ENCODE peak calls at places on chromosomes 12 and 14, in six cellular contexts. P is astrocyte, T is dorsolateral prefrontal cortex, F is transverse colon, U is small intestine, S is uterus. G is an unnamed sample.

GRCh38 chr12:120363274-120363855 is 5.6 kb downstream of the MSI1 start:
- DNase-seq in T (no peak), U (no peak), P (no peak), F (no peak), S (no peak), G (no peak)

GRCh38 chr12:119840617-119841016 is 36.5 kb downstream of the CIT start:
- DNase-seq in P (no peak), S (no peak), U (no peak), T (no peak), F (no peak), G (no peak)

GRCh38 chr12:112464605-112465004 is 45.9 kb downstream of the PTPN11 start:
- DNase-seq in F (no peak), P (no peak), T (no peak), S (no peak), U (no peak), G (no peak)

GRCh38 chr12:122513660-122514059 is 12.9 kb upstream of the ZCCHC8 start:
- DNase-seq in U (no peak), F (no peak), T (no peak), P (no peak), S (no peak), G (no peak)

GRCh38 chr14:22980672-22981089 is 1.7 kb downstream of the AJUBA start:
- DNase-seq in U (peak), T (no peak), F (peak), P (no peak), S (peak), G (no peak)

GRCh38 chr14:68535404-68536024 is 257.4 kb downstream of the ZFP36L1 start:
- DNase-seq in S (no peak), U (no peak), P (peak), T (no peak), F (no peak), G (no peak)

GRCh38 chr12:100666588-100666987 is 93.1 kb downstream of the GAS2L3 start:
- DNase-seq in S (no peak), P (no peak), F (no peak), U (no peak), T (no peak), G (no peak)

GRCh38 chr14:60101801-60102200 is 10.1 kb downstream of the PCNX4 start:
- DNase-seq in F (no peak), P (peak), S (no peak), T (no peak), U (no peak), G (no peak)

GRCh38 chr12:68538722-68539614 is 71.7 kb upstream of the RAP1B start:
- DNase-seq in F (peak), U (peak), T (no peak), S (peak), P (peak), G (peak)

GRCh38 chr12:70094467-70094866 is 148.8 kb upstream of the CNOT2 start:
- DNase-seq in P (no peak), S (no peak), U (no peak), T (no peak), F (no peak), G (no peak)

GRCh38 chr12:1934831-1935230 is 16.4 kb upstream of the CACNA2D4 start:
- DNase-seq in P (no peak), T (no peak), U (no peak), S (no peak), F (no peak), G (no peak)

GRCh38 chr12:24615967-24616411 is 332.9 kb downstream of the BCAT1 start:
- DNase-seq in F (no peak), U (no peak), T (no peak), S (no peak), P (peak), G (no peak)

GRCh38 chr12:128026696-128027574 is 240.0 kb upstream of the TMEM132C start:
- DNase-seq in S (no peak), T (no peak), F (peak), U (no peak), P (no peak), G (no peak)

GRCh38 chr12:95701275-95701674 is 89.3 kb downstream of the NTN4 start:
- DNase-seq in F (no peak), U (no peak), T (no peak), P (peak), S (no peak), G (no peak)

GRCh38 chr14:100126401-100126800 is 33.0 kb downstream of the DEGS2 start:
- DNase-seq in F (no peak), P (no peak), S (no peak), U (no peak), T (no peak), G (no peak)

GRCh38 chr14:26694521-26694920 is 96.7 kb upstream of the NOVA1 start:
- DNase-seq in U (no peak), S (no peak), P (no peak), T (no peak), F (no peak), G (no peak)

GRCh38 chr12:77120156-77120555 is 54.8 kb upstream of the E2F7 start:
- DNase-seq in S (no peak), T (no peak), P (peak), U (no peak), F (no peak), G (no peak)

GRCh38 chr14:33717866-33718265 is 233.0 kb downstream of the EGLN3 start:
- DNase-seq in U (no peak), P (no peak), F (no peak), T (no peak), S (no peak), G (no peak)

GRCh38 chr12:48988030-48988649 is 10.0 kb downstream of the WNT1 start:
- DNase-seq in P (no peak), S (no peak), T (peak), F (peak), U (peak), G (peak)

GRCh38 chr14:57293851-57294837 is 25.4 kb downstream of the AP5M1 start:
- DNase-seq in T (no peak), U (no peak), F (no peak), S (no peak), P (peak), G (no peak)

GRCh38 chr12:79317184-79317847 is 373.4 kb downstream of the PAWR start:
- DNase-seq in P (no peak), S (no peak), F (no peak), T (no peak), U (no peak), G (no peak)
- H3K27ac ChIP-seq in P (no peak), S (no peak), F (no peak), T (no peak), U (no peak), G (no peak)

GRCh38 chr12:56160160-56160763 is 2.1 kb downstream of the MYL6 start:
- DNase-seq in T (no peak), U (peak), F (peak), S (no peak), P (no peak), G (no peak)
- H3K4me3 ChIP-seq in T (peak), U (peak), F (peak), S (peak), P (peak), G (peak)

GRCh38 chr12:132523576-132524331 is 33.8 kb downstream of the FBRSL1 start:
- DNase-seq in P (no peak), T (peak), F (peak), U (peak), S (peak), G (peak)
- H3K27ac ChIP-seq in P (no peak), T (peak), F (no peak), U (no peak), S (no peak), G (no peak)

DNA sequence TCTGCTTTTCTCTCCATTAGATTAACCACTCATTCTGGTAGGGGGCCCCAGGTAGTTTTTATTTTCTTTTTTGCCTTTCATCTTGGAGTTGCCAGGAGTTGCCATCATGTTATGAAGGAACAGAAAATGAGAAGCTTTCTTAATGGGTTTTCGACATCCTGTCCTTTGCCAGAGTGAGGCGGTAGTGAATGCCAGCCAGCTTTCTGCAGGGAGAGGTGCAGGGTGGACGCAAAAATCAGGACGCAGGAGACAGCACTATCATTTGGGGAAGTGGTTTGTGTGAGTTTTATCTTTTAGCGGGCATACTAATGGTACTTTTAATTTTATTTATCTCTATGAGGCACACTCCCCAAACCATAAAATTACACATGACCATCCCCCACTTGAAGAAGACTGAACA is 1.7 kb downstream of the RASSF8 start:
- DNase-seq in F (no peak), T (no peak), P (no peak), S (no peak), U (no peak), G (peak)
- H3K4me3 ChIP-seq in F (peak), T (peak), P (peak), S (peak), U (no peak), G (peak)

GRCh38 chr12:43599066-43599465 is 47.1 kb upstream of the ADAMTS20 start:
- DNase-seq in U (no peak), F (no peak), P (no peak), S (no peak), T (no peak), G (no peak)
- H3K27ac ChIP-seq in U (no peak), F (no peak), P (no peak), S (no peak), T (no peak), G (no peak)

DNA sequence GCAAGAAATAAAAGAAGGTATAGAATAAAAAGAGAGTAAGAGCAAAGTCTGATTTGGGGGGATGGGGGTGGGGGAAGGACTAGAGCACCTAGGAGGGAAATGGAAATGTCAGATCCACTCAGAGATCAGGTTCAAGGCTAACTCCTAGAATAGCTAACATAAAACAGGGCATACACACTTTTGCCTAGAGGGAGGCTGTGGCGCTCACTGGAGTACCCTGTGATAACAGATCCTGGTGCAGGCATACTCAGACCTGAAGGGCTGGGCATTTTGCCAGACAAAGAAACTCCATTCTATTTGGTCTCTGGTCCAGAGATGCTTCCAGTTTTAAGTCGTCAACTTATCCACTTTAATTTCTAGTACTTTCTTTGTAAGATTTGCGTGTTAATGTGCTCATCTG is 5.8 kb downstream of the CTDSP2 start:
- DNase-seq in F (no peak), T (no peak), P (no peak), U (peak), S (no peak), G (no peak)
- H3K4me3 ChIP-seq in F (no peak), T (peak), P (no peak), U (no peak), S (peak), G (no peak)

GRCh38 chr12:57522019-57522886 is at the start of gene MBD6:
- DNase-seq in P (peak), T (peak), U (peak), F (peak), S (peak), G (peak)
- H3K27ac ChIP-seq in P (peak), T (peak), U (peak), F (peak), S (peak), G (peak)

GRCh38 chr14:56027421-56027820 is 90.8 kb upstream of the PELI2 start:
- DNase-seq in S (no peak), T (no peak), P (no peak), F (no peak), U (no peak), G (no peak)

GRCh38 chr14:56023681-56024080 is 94.5 kb upstream of the PELI2 start:
- DNase-seq in T (no peak), P (no peak), S (no peak), U (no peak), F (no peak), G (no peak)

GRCh38 chr14:56025191-56025590 is 93.0 kb upstream of the PELI2 start:
- DNase-seq in F (no peak), T (no peak), P (no peak), S (no peak), U (no peak), G (no peak)

GRCh38 chr14:56027916-56028637 is 90.1 kb upstream of the PELI2 start:
- DNase-seq in S (no peak), P (no peak), F (no peak), T (no peak), U (no peak), G (no peak)
- H3K4me3 ChIP-seq in S (peak), P (no peak), F (no peak), T (no peak), U (no peak), G (no peak)